ENCODE peak calls at places on chromosomes 7 and 10, in six cellular contexts. S, A, F, N, E and H are unnamed samples.

GRCh38 chr7:108460964-108461363 is 4.7 kb upstream of the NRCAM start:
- DNase-seq in E (no peak), S (no peak), A (no peak), N (no peak), F (no peak), H (no peak)

GRCh38 chr7:151426486-151426905 is 13.4 kb downstream of the CRYGN start:
- DNase-seq in N (no peak), E (no peak), S (no peak), A (no peak), F (peak), H (no peak)

GRCh38 chr7:74387606-74388005 is 66.1 kb upstream of the GTF2IRD1 start:
- DNase-seq in F (no peak), A (no peak), S (no peak), E (no peak), N (no peak), H (no peak)

GRCh38 chr10:70146489-70147488 is at the start of gene TYSND1:
- DNase-seq in A (peak), F (peak), N (peak), E (peak), S (peak), H (peak)

GRCh38 chr7:9498303-9498702 is 1064.9 kb downstream of the NXPH1 start:
- DNase-seq in E (no peak), A (no peak), S (no peak), F (no peak), N (no peak), H (no peak)

GRCh38 chr10:3111626-3112220 is 44.4 kb downstream of the PFKP start:
- DNase-seq in N (no peak), S (no peak), E (no peak), F (peak), A (no peak), H (no peak)

GRCh38 chr7:155922507-155922841 is 110.2 kb upstream of the SHH start:
- DNase-seq in S (no peak), F (no peak), A (no peak), N (no peak), E (no peak), H (no peak)

GRCh38 chr10:25113231-25114035 is 61.4 kb upstream of the GPR158 start:
- DNase-seq in E (peak), S (no peak), A (peak), F (peak), N (peak), H (peak)

GRCh38 chr7:17408245-17408903 is 109.9 kb downstream of the AHR start:
- DNase-seq in A (no peak), F (no peak), E (no peak), N (peak), S (no peak), H (no peak)

GRCh38 chr7:17412883-17413282 is 114.4 kb downstream of the AHR start:
- DNase-seq in A (no peak), E (no peak), S (no peak), N (no peak), F (no peak), H (no peak)

GRCh38 chr7:17408904-17409290 is 110.4 kb downstream of the AHR start:
- DNase-seq in A (no peak), F (no peak), S (no peak), E (no peak), N (no peak), H (no peak)

GRCh38 chr7:17415955-17416354 is 117.5 kb downstream of the AHR start:
- DNase-seq in F (no peak), S (no peak), E (no peak), N (no peak), A (no peak), H (no peak)

DNA sequence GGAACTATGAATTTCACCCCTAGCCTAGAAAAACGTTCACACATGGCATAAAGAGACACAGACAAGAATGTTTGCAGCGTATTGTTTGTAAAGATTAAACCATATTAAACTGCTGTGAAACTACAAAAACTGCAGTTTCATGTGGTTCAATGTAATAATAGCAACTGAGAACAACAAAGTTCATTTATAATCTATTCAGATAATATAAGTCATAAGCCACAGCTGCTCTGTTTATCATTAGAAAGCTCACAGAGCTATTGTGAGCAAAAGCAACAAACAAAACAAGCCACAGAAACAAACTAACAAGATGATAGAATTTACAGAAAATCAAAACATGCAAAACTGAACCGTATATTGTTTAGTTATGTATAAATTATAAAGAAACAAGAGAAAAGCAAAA is 113.5 kb downstream of the AHR start:
- DNase-seq in N (no peak), F (no peak), E (no peak), S (no peak), A (no peak), H (no peak)
- TF ChIP-seq CTCF in N (no peak), F (no peak), E (no peak), S (no peak), A (no peak), H (no peak)

GRCh38 chr7:48528689-48529088 is 357.4 kb downstream of the ABCA13 start:
- DNase-seq in N (no peak), F (no peak), A (peak), S (no peak), E (no peak), H (no peak)
- TF ChIP-seq CTCF in N (no peak), F (no peak), A (peak), S (no peak), E (no peak), H (no peak)

DNA sequence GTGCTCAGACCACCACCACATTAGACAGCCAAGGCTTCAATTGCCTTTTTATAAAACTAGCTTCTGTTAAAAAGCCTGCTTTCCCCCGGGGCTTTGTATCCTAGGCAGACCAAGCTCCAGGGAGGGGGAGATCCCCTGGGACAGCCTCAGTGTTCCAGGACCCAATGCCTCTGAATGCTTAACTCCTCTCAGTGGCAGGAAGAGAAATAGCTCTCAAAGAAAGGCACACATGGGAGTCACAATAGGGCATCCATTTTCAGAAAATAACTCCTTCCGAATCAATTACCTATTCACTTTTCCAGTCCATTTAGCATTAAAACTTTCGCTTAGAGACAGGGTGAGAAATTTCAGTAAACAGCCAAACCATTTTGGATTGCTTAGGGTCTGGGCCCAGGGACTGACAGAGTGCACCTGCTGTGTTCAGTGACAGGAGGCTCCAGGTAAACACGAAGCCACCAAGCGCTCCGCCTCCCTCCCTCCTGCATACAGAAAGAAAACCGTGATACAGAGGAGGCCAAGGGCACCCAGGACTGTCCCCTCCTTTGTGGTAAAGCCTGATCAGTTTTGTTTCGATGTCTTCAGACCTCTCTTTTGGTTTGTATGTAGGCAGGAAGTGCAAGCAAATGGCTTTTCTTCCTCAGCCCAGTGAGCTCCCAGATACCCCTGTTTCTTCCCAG is 599.7 kb downstream of the KCNMA1 start:
- DNase-seq in N (no peak), F (no peak), A (no peak), E (no peak), S (no peak), H (peak)
- TF ChIP-seq CTCF in N (no peak), F (no peak), A (no peak), E (no peak), S (no peak), H (no peak)

DNA sequence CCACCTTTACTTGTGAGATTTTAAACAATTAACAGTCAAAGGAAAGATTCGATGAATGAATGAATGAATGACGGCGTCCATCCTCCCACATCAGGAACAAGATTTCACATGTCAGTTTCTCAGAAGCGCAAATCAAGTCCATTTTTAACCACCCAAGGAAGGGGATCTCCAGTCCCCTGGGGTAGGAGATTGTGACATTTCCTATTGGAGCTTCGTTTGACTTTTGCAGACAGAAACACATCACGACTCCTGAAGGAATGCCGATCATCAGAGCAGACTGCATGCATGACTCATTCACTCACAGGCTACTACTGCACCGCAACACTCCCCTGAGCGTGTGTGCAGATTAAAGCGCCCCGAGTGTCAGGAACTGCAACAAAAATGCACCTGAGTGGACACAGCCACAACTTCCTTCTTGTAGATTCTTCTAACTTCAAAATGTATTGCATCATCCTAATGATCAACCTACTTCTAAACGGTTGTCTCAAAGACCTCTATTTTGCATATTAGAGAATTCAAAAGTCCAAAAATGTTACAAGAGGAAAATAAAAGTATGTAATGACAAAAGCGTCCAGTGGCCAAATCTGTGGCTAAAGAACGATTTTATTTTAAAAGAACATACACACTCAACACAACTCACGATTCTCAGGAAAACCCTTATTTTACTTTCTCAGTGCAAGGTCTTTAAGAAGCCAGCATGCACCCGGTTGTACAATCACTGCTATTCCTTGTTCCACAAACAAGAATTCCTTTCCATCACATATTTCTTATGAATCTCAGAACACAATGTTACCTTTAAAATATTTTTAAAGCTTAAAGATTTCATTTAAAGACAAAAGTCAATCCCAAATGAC is 172.6 kb downstream of the FAM107B start:
- DNase-seq in E (peak), F (no peak), S (no peak), N (peak), A (peak), H (no peak)
- TF ChIP-seq CTCF in E (no peak), F (no peak), S (no peak), N (no peak), A (no peak), H (no peak)

GRCh38 chr10:19408924-19409323 is 360.3 kb downstream of the MALRD1 start:
- DNase-seq in E (no peak), N (no peak), A (no peak), F (no peak), S (no peak), H (no peak)

GRCh38 chr10:19416164-19416563 is 367.6 kb downstream of the MALRD1 start:
- DNase-seq in A (no peak), N (no peak), S (no peak), E (no peak), F (no peak), H (no peak)

GRCh38 chr10:19411119-19411518 is 362.5 kb downstream of the MALRD1 start:
- DNase-seq in N (no peak), A (no peak), S (no peak), E (no peak), F (no peak), H (no peak)

GRCh38 chr10:19417740-19418139 is 369.1 kb downstream of the MALRD1 start:
- DNase-seq in F (no peak), N (no peak), A (no peak), E (no peak), S (no peak), H (no peak)

GRCh38 chr10:19412531-19412930 is 363.9 kb downstream of the MALRD1 start:
- DNase-seq in E (no peak), S (no peak), F (no peak), A (no peak), N (peak), H (no peak)
- TF ChIP-seq CTCF in E (no peak), S (no peak), F (peak), A (peak), N (peak), H (peak)

GRCh38 chr7:100967292-100967863 is 2.0 kb upstream of the MUC12 start:
- DNase-seq in E (no peak), N (no peak), F (no peak), A (no peak), S (no peak), H (no peak)

GRCh38 chr7:100965723-100966541 is 3.4 kb upstream of the MUC12 start:
- DNase-seq in A (peak), E (no peak), F (peak), S (peak), N (no peak), H (peak)

GRCh38 chr7:100968031-100968430 is 1.3 kb upstream of the MUC12 start:
- DNase-seq in E (no peak), N (no peak), F (no peak), S (no peak), A (no peak), H (no peak)

GRCh38 chr7:100965051-100965722 is 4.2 kb upstream of the MUC12 start:
- DNase-seq in F (no peak), S (no peak), E (no peak), N (no peak), A (no peak), H (no peak)

GRCh38 chr7:100966542-100967291 is 2.6 kb upstream of the MUC12 start:
- DNase-seq in A (no peak), N (no peak), F (no peak), E (no peak), S (no peak), H (peak)
- TF ChIP-seq CTCF in A (peak), N (no peak), F (no peak), E (peak), S (no peak), H (no peak)

GRCh38 chr7:25771491-25771890 is 380.5 kb upstream of the NFE2L3 start:
- DNase-seq in E (no peak), S (no peak), N (no peak), A (no peak), F (no peak), H (no peak)

GRCh38 chr7:25772802-25773201 is 379.2 kb upstream of the NFE2L3 start:
- DNase-seq in A (no peak), N (no peak), F (no peak), S (no peak), E (no peak), H (no peak)

GRCh38 chr7:25774675-25775074 is 377.3 kb upstream of the NFE2L3 start:
- DNase-seq in N (no peak), S (no peak), F (no peak), A (no peak), E (no peak), H (peak)

GRCh38 chr7:25770670-25771069 is 381.3 kb upstream of the NFE2L3 start:
- DNase-seq in S (no peak), N (no peak), E (no peak), A (no peak), F (no peak), H (no peak)

GRCh38 chr7:25770235-25770634 is 381.8 kb upstream of the NFE2L3 start:
- DNase-seq in A (no peak), E (no peak), S (no peak), N (no peak), F (no peak), H (no peak)
- TF ChIP-seq CTCF in A (no peak), E (no peak), S (no peak), N (no peak), F (no peak), H (no peak)

GRCh38 chr10:17599089-17599488 is 18.1 kb downstream of the HACD1 start:
- DNase-seq in E (no peak), F (no peak), N (no peak), S (no peak), A (no peak), H (peak)
- TF ChIP-seq CTCF in E (no peak), F (peak), N (peak), S (no peak), A (peak), H (peak)

GRCh38 chr7:76383089-76383944 is 24.5 kb upstream of the YWHAG start:
- DNase-seq in S (no peak), F (no peak), N (no peak), E (no peak), A (no peak), H (no peak)
- TF ChIP-seq CTCF in S (no peak), F (no peak), N (peak), E (no peak), A (no peak), H (no peak)

GRCh38 chr7:34825221-34825620 is 167.2 kb downstream of the NPSR1 start:
- DNase-seq in A (no peak), E (no peak), S (no peak), F (no peak), N (no peak), H (no peak)

GRCh38 chr7:34821965-34822558 is 164.0 kb downstream of the NPSR1 start:
- DNase-seq in A (no peak), S (no peak), E (no peak), F (no peak), N (no peak), H (peak)

DNA sequence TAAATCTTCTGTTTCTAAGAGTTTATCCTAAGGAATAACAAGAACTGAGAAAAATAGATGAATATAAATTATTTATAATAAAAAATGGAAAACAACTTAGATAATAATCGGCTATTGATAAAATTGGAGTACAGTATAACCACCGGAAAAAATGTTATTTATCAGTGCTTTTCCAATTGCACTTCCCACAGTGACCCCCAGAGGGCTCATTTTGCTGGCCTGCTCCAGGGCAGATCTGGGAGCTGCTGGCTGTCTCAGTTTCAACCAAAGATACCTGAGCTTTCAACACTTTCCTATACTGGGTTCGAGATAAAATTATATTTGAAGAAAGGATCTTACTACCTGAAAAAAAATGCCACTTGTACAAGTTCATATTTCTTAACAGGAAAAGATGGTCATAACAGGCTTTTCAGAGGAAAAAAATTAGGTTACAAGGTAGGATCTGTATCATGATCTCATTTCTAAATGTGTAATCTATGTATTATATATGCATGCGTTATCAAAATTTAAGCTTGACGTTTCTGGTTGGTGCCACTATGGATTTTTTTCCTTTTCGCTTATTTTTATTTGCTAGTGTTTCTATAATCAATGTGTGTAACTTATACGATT is 165.7 kb downstream of the NPSR1 start:
- DNase-seq in A (peak), E (no peak), S (peak), F (peak), N (no peak), H (peak)
- TF ChIP-seq CTCF in A (peak), E (peak), S (peak), F (peak), N (peak), H (peak)